ENCODE peak calls at places on chromosomes 11 and 22, in six cellular contexts. One of them, this sample, is unnamed.

GRCh38 chr22:41512421-41513194 is 31.7 kb downstream of the POLR3H start:
- DNase-seq in IMR-90: peak
- DNase-seq in gastrocnemius medialis: peak
- DNase-seq in Peyer's patch: no peak
- DNase-seq in HCT116: peak
- DNase-seq in adrenal gland: peak
- DNase-seq in this sample: no peak

GRCh38 chr22:29148036-29148435 is 57.7 kb upstream of the EMID1 start:
- DNase-seq in adrenal gland: no peak
- DNase-seq in IMR-90: no peak
- DNase-seq in gastrocnemius medialis: no peak
- DNase-seq in HCT116: no peak
- DNase-seq in Peyer's patch: no peak
- DNase-seq in this sample: peak

GRCh38 chr11:7686761-7687160 is 13.5 kb upstream of the CYB5R2 start:
- DNase-seq in HCT116: no peak
- DNase-seq in Peyer's patch: no peak
- DNase-seq in IMR-90: no peak
- DNase-seq in adrenal gland: no peak
- DNase-seq in gastrocnemius medialis: no peak
- DNase-seq in this sample: no peak

GRCh38 chr22:40627612-40628011 is 8.9 kb downstream of the MRTFA start:
- DNase-seq in HCT116: no peak
- DNase-seq in IMR-90: no peak
- DNase-seq in gastrocnemius medialis: no peak
- DNase-seq in Peyer's patch: no peak
- DNase-seq in adrenal gland: no peak
- DNase-seq in this sample: no peak

GRCh38 chr11:117495357-117495756 is 167.7 kb downstream of the CEP164 start:
- DNase-seq in adrenal gland: no peak
- DNase-seq in HCT116: no peak
- DNase-seq in IMR-90: no peak
- DNase-seq in Peyer's patch: no peak
- DNase-seq in gastrocnemius medialis: no peak
- DNase-seq in this sample: no peak

GRCh38 chr22:50403701-50404101 is 60.6 kb downstream of the PPP6R2 start:
- DNase-seq in adrenal gland: peak
- DNase-seq in gastrocnemius medialis: peak
- DNase-seq in Peyer's patch: no peak
- DNase-seq in IMR-90: no peak
- DNase-seq in HCT116: no peak
- DNase-seq in this sample: no peak

GRCh38 chr11:59556883-59557205 is 45.5 kb downstream of the OR4D9 start:
- DNase-seq in gastrocnemius medialis: no peak
- DNase-seq in Peyer's patch: no peak
- DNase-seq in HCT116: no peak
- DNase-seq in adrenal gland: no peak
- DNase-seq in IMR-90: no peak
- DNase-seq in this sample: no peak

GRCh38 chr22:37189011-37189466 is 992 bp upstream of the C1QTNF6 start:
- DNase-seq in HCT116: peak
- DNase-seq in IMR-90: no peak
- DNase-seq in Peyer's patch: no peak
- DNase-seq in adrenal gland: no peak
- DNase-seq in gastrocnemius medialis: no peak
- DNase-seq in this sample: no peak

GRCh38 chr22:17115927-17116326 is 5.2 kb downstream of the TMEM121B start:
- DNase-seq in IMR-90: no peak
- DNase-seq in Peyer's patch: no peak
- DNase-seq in HCT116: no peak
- DNase-seq in gastrocnemius medialis: no peak
- DNase-seq in adrenal gland: no peak
- DNase-seq in this sample: no peak

GRCh38 chr11:74443071-74443864 is 24.1 kb downstream of the KCNE3 start:
- DNase-seq in gastrocnemius medialis: peak
- DNase-seq in IMR-90: peak
- DNase-seq in Peyer's patch: no peak
- DNase-seq in HCT116: peak
- DNase-seq in adrenal gland: no peak
- DNase-seq in this sample: no peak

GRCh38 chr11:93844568-93844967 is 5.8 kb downstream of the VSTM5 start:
- DNase-seq in gastrocnemius medialis: no peak
- DNase-seq in Peyer's patch: no peak
- DNase-seq in IMR-90: no peak
- DNase-seq in adrenal gland: no peak
- DNase-seq in HCT116: no peak
- DNase-seq in this sample: no peak

GRCh38 chr11:67539588-67539987 is 16.3 kb upstream of the CABP2 start:
- DNase-seq in IMR-90: no peak
- DNase-seq in gastrocnemius medialis: no peak
- DNase-seq in Peyer's patch: no peak
- DNase-seq in adrenal gland: no peak
- DNase-seq in HCT116: no peak
- DNase-seq in this sample: no peak

DNA sequence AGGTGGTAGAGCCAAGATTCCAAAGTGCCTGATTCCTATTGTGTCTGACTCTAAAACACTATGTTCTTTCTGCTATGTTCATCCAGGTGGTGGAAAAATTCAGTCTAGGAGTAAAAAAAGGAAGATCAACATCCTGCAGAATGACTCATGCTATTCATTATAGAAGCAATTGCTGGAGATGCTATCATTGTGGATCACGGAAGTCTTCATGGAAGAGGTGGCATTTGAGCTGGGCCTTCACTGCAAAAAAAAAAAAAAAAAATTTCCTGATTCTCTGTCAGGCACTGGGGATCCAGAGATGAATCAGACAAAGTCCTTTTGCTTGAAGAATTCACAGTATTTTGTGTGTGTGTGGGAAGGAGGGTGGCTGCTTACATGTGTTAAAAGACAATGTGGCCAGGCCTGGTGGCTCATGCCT is 1.4 kb upstream of the UVRAG start:
- DNase-seq in adrenal gland: no peak
- DNase-seq in IMR-90: peak
- DNase-seq in Peyer's patch: no peak
- DNase-seq in gastrocnemius medialis: no peak
- DNase-seq in HCT116: no peak
- DNase-seq in this sample: no peak
- TF ChIP-seq POLR2A in adrenal gland: no peak
- TF ChIP-seq POLR2A in IMR-90: no peak
- TF ChIP-seq POLR2A in Peyer's patch: no peak
- TF ChIP-seq POLR2A in gastrocnemius medialis: no peak
- TF ChIP-seq POLR2A in HCT116: no peak
- TF ChIP-seq POLR2A in this sample: no peak

DNA sequence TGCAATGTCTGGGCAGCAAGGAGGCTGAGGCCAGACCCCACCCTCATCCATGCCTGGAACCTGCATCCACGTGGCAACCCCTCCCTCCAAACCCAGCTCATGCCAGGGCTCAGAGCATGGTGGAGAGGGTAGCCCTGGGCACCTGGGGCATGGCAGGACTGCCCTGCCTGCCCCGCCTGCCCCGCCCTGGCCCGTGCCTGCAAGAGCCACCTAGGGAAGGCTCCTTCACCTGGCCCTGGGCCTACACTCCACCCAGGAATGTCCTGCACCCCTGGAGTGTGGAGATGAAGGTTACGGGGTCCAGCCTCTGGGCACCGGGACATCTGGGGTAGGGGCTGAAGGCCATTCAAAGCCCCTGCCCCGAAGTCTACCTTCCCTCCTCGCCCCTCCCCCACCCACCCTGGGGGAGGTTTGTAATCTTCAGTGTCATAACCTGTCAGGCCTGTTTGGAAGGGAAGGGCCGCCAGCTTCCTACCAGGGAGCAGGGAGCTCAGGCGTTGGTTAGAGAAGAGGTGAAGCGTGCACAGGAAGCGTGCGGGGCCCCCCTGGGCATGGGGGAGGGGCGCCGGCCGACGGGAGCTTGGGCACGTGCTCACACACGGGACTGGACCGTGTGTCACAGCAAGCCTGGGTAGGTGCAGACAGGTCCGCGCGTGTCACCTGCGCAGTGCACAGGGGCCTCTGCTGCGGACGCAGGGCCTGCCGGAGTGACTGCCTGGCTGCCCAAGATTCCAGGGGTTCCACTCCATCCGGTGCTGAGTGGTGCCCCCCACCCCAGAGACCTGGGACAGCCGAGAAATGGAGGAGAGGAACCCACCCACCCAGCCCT is 30.7 kb upstream of the TH start:
- DNase-seq in Peyer's patch: peak
- DNase-seq in gastrocnemius medialis: no peak
- DNase-seq in IMR-90: no peak
- DNase-seq in adrenal gland: no peak
- DNase-seq in HCT116: no peak
- DNase-seq in this sample: no peak
- TF ChIP-seq POLR2A in Peyer's patch: no peak
- TF ChIP-seq POLR2A in gastrocnemius medialis: no peak
- TF ChIP-seq POLR2A in IMR-90: no peak
- TF ChIP-seq POLR2A in adrenal gland: no peak
- TF ChIP-seq POLR2A in HCT116: no peak
- TF ChIP-seq POLR2A in this sample: no peak

GRCh38 chr11:65491614-65492386 is 7.0 kb upstream of the MALAT1 start:
- DNase-seq in HCT116: peak
- DNase-seq in Peyer's patch: peak
- DNase-seq in gastrocnemius medialis: peak
- DNase-seq in adrenal gland: peak
- DNase-seq in IMR-90: peak
- DNase-seq in this sample: peak

GRCh38 chr11:65493367-65494176 is 5.3 kb upstream of the MALAT1 start:
- DNase-seq in IMR-90: peak
- DNase-seq in HCT116: peak
- DNase-seq in Peyer's patch: peak
- DNase-seq in adrenal gland: peak
- DNase-seq in gastrocnemius medialis: peak
- DNase-seq in this sample: peak

GRCh38 chr11:65492387-65492636 is 6.5 kb upstream of the MALAT1 start:
- DNase-seq in gastrocnemius medialis: no peak
- DNase-seq in HCT116: no peak
- DNase-seq in adrenal gland: no peak
- DNase-seq in IMR-90: no peak
- DNase-seq in Peyer's patch: no peak
- DNase-seq in this sample: no peak

GRCh38 chr11:65491163-65491465 is 7.7 kb upstream of the MALAT1 start:
- DNase-seq in HCT116: no peak
- DNase-seq in adrenal gland: no peak
- DNase-seq in Peyer's patch: peak
- DNase-seq in IMR-90: no peak
- DNase-seq in gastrocnemius medialis: peak
- DNase-seq in this sample: no peak

GRCh38 chr11:65492637-65493366 is 6.0 kb upstream of the MALAT1 start:
- DNase-seq in IMR-90: peak
- DNase-seq in HCT116: no peak
- DNase-seq in gastrocnemius medialis: peak
- DNase-seq in adrenal gland: peak
- DNase-seq in Peyer's patch: peak
- DNase-seq in this sample: no peak
- TF ChIP-seq POLR2A in IMR-90: peak
- TF ChIP-seq POLR2A in HCT116: peak
- TF ChIP-seq POLR2A in gastrocnemius medialis: peak
- TF ChIP-seq POLR2A in adrenal gland: peak
- TF ChIP-seq POLR2A in Peyer's patch: no peak
- TF ChIP-seq POLR2A in this sample: peak

GRCh38 chr11:65389294-65389980 is 3.0 kb downstream of the FRMD8 start:
- DNase-seq in gastrocnemius medialis: no peak
- DNase-seq in adrenal gland: no peak
- DNase-seq in HCT116: no peak
- DNase-seq in Peyer's patch: no peak
- DNase-seq in IMR-90: no peak
- DNase-seq in this sample: no peak
- TF ChIP-seq POLR2A in gastrocnemius medialis: no peak
- TF ChIP-seq POLR2A in adrenal gland: no peak
- TF ChIP-seq POLR2A in HCT116: no peak
- TF ChIP-seq POLR2A in Peyer's patch: no peak
- TF ChIP-seq POLR2A in IMR-90: peak
- TF ChIP-seq POLR2A in this sample: no peak

GRCh38 chr22:46087816-46088277 is 62.5 kb upstream of the PPARA start:
- DNase-seq in gastrocnemius medialis: peak
- DNase-seq in HCT116: no peak
- DNase-seq in adrenal gland: peak
- DNase-seq in Peyer's patch: peak
- DNase-seq in IMR-90: peak
- DNase-seq in this sample: peak

GRCh38 chr22:46089426-46090041 is 60.8 kb upstream of the PPARA start:
- DNase-seq in IMR-90: no peak
- DNase-seq in HCT116: no peak
- DNase-seq in adrenal gland: peak
- DNase-seq in Peyer's patch: peak
- DNase-seq in gastrocnemius medialis: peak
- DNase-seq in this sample: peak

GRCh38 chr22:46090051-46090591 is 60.2 kb upstream of the PPARA start:
- DNase-seq in gastrocnemius medialis: peak
- DNase-seq in IMR-90: no peak
- DNase-seq in HCT116: no peak
- DNase-seq in Peyer's patch: peak
- DNase-seq in adrenal gland: peak
- DNase-seq in this sample: peak

GRCh38 chr22:46087336-46087690 is 63.0 kb upstream of the PPARA start:
- DNase-seq in Peyer's patch: no peak
- DNase-seq in HCT116: no peak
- DNase-seq in adrenal gland: no peak
- DNase-seq in IMR-90: no peak
- DNase-seq in gastrocnemius medialis: no peak
- DNase-seq in this sample: no peak

GRCh38 chr22:46088541-46089311 is 61.6 kb upstream of the PPARA start:
- DNase-seq in Peyer's patch: peak
- DNase-seq in IMR-90: peak
- DNase-seq in adrenal gland: peak
- DNase-seq in gastrocnemius medialis: peak
- DNase-seq in HCT116: no peak
- DNase-seq in this sample: peak
- TF ChIP-seq POLR2A in Peyer's patch: no peak
- TF ChIP-seq POLR2A in IMR-90: no peak
- TF ChIP-seq POLR2A in adrenal gland: no peak
- TF ChIP-seq POLR2A in gastrocnemius medialis: peak
- TF ChIP-seq POLR2A in HCT116: no peak
- TF ChIP-seq POLR2A in this sample: no peak

GRCh38 chr22:26483439-26484359 is at the start of the genes HPS4 and SRRD:
- DNase-seq in adrenal gland: peak
- DNase-seq in HCT116: peak
- DNase-seq in Peyer's patch: peak
- DNase-seq in gastrocnemius medialis: peak
- DNase-seq in IMR-90: peak
- DNase-seq in this sample: peak
- TF ChIP-seq POLR2A in adrenal gland: peak
- TF ChIP-seq POLR2A in HCT116: peak
- TF ChIP-seq POLR2A in Peyer's patch: peak
- TF ChIP-seq POLR2A in gastrocnemius medialis: peak
- TF ChIP-seq POLR2A in IMR-90: peak
- TF ChIP-seq POLR2A in this sample: no peak

GRCh38 chr11:112073941-112074811 is at the start of the genes NKAPD1 and PIH1D2:
- DNase-seq in adrenal gland: peak
- DNase-seq in IMR-90: peak
- DNase-seq in gastrocnemius medialis: peak
- DNase-seq in Peyer's patch: peak
- DNase-seq in HCT116: peak
- DNase-seq in this sample: peak
- TF ChIP-seq POLR2A in adrenal gland: no peak
- TF ChIP-seq POLR2A in IMR-90: no peak
- TF ChIP-seq POLR2A in gastrocnemius medialis: no peak
- TF ChIP-seq POLR2A in Peyer's patch: no peak
- TF ChIP-seq POLR2A in HCT116: peak
- TF ChIP-seq POLR2A in this sample: peak

This sample was measured in suprapubic skin.